ENCODE peak calls at places on chromosomes 7 and 10, in four cellular contexts. D is coronary artery, J is heart left ventricle, U is cardiac muscle cell. Q is an unnamed sample.

GRCh38 chr7:108637049-108637621 is 67.5 kb downstream of the DNAJB9 start:
- DNase-seq in J (no peak), D (no peak), U (no peak), Q (no peak)

GRCh38 chr10:36783400-36783799 is 342.0 kb upstream of the ANKRD30A start:
- DNase-seq in J (no peak), U (no peak), D (no peak), Q (no peak)

GRCh38 chr7:4145576-4145975 is 536.5 kb upstream of the FOXK1 start:
- DNase-seq in U (no peak), J (no peak), D (no peak), Q (no peak)

GRCh38 chr10:29486466-29486865 is 148.3 kb downstream of the SVIL start:
- DNase-seq in J (no peak), U (no peak), D (no peak), Q (no peak)

GRCh38 chr7:99095698-99096097 is 48.2 kb downstream of the SMURF1 start:
- DNase-seq in D (no peak), U (no peak), J (no peak), Q (no peak)

GRCh38 chr10:5550621-5551530 is 26.1 kb downstream of the CALML3 start:
- DNase-seq in U (no peak), D (no peak), J (peak), Q (no peak)

GRCh38 chr7:96675548-96675947 is 34.1 kb downstream of the SEM1 start:
- DNase-seq in J (no peak), U (no peak), D (no peak), Q (no peak)

GRCh38 chr10:119394657-119395286 is 147.7 kb downstream of the RGS10 start:
- DNase-seq in J (no peak), U (no peak), D (no peak), Q (no peak)

GRCh38 chr7:117950601-117951278 is 77.5 kb upstream of the CTTNBP2 start:
- DNase-seq in U (no peak), J (no peak), D (no peak), Q (no peak)

GRCh38 chr7:107660381-107661080 is at the start of gene SLC26A4:
- DNase-seq in D (peak), U (no peak), J (no peak), Q (no peak)

GRCh38 chr7:21365866-21366624 is 61.8 kb upstream of the SP4 start:
- DNase-seq in J (no peak), D (no peak), U (no peak), Q (no peak)

GRCh38 chr7:146249272-146249671 is 132.7 kb downstream of the CNTNAP2 start:
- DNase-seq in U (no peak), J (no peak), D (no peak), Q (no peak)

GRCh38 chr7:81684513-81685262 is 85.2 kb downstream of the HGF start:
- DNase-seq in J (peak), U (peak), D (peak), Q (peak)

GRCh38 chr10:97633921-97634320 is 621 bp upstream of the MORN4 start:
- DNase-seq in U (no peak), J (no peak), D (no peak), Q (no peak)

GRCh38 chr10:17365402-17365801 is 89.0 kb downstream of the ST8SIA6 start:
- DNase-seq in J (no peak), D (no peak), U (no peak), Q (no peak)

GRCh38 chr7:145036592-145037386 is 200.9 kb upstream of the TPK1 start:
- DNase-seq in U (peak), J (no peak), D (no peak), Q (no peak)

GRCh38 chr7:44814956-44815355 is 18.5 kb downstream of the PPIA start:
- DNase-seq in J (no peak), D (no peak), U (no peak), Q (no peak)

GRCh38 chr10:29957887-29958330 is 101.5 kb downstream of the JCAD start:
- DNase-seq in D (peak), J (peak), U (no peak), Q (peak)

GRCh38 chr10:102040721-102041120 is 15.3 kb downstream of the ARMH3 start:
- DNase-seq in J (no peak), D (no peak), U (no peak), Q (no peak)

GRCh38 chr10:99119258-99119748 is 116.3 kb downstream of the HPSE2 start:
- DNase-seq in U (no peak), D (no peak), J (no peak), Q (no peak)

GRCh38 chr7:33550979-33551378 is 354.4 kb upstream of the BMPER start:
- DNase-seq in U (no peak), D (no peak), J (no peak), Q (no peak)

GRCh38 chr10:116811691-116812090 is 37.6 kb upstream of the ENO4 start:
- DNase-seq in U (no peak), J (no peak), D (no peak), Q (no peak)

GRCh38 chr10:116808706-116809105 is 40.6 kb upstream of the ENO4 start:
- DNase-seq in J (no peak), U (no peak), D (no peak), Q (no peak)

GRCh38 chr10:116810895-116811294 is 38.4 kb upstream of the ENO4 start:
- DNase-seq in J (no peak), U (no peak), D (no peak), Q (no peak)

DNA sequence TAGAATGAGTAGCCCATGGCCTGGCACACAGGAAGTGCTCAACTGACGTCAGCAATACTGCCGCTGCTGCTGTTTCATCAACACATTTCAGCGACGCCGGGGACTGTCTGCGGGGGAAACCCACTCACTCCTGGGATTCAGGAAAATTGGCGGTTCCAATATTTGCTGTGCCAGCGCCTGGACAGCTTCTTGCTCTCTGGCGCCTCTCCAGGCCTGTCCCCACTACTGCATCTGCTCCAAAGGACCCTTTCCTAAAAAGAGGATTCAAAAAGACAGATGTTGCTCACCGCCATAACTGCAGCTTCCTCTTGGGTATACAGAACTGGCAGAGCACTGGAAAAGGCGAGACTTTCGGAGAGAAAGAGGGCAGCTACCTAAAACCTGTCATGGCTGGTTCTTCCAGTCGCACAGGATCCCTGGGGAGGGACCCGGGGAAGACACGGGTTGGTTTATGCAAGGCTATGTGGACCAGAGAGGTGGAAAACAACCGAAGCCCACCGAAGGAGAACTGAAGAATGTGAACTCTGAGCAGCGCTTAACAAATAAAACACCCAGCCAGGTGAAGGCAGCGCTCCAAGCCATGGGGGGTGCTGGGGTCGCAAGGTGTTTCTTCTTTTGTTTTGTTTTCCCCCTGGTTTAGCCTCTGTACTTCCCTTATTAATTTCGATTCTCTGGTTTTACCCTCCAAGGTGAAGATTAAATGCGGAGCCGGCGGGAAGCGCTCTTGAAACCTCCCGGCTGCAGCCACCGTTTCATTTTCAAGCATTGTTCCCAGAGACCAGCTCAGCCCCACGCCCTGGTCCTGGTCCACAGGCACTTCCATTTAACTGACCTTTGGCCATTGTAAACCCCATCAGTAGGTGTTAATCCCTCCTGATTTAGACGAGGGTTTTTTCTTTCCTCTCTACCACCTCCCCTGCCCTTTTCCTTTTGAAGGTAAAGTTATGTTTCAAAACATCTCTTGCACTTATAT is 39.5 kb upstream of the ENO4 start:
- DNase-seq in D (no peak), J (no peak), U (peak), Q (no peak)
- TF ChIP-seq CTCF in D (no peak), J (peak), U (peak), Q (peak)

GRCh38 chr7:127632276-127632910 is 14.5 kb upstream of the PAX4 start:
- DNase-seq in U (no peak), J (no peak), D (no peak), Q (peak)

GRCh38 chr7:127635659-127636285 is 16.2 kb upstream of the SND1 start:
- DNase-seq in U (no peak), J (no peak), D (no peak), Q (no peak)

GRCh38 chr7:127638197-127638596 is 13.8 kb upstream of the SND1 start:
- DNase-seq in J (no peak), U (no peak), D (no peak), Q (no peak)
- H3K4me3 ChIP-seq in J (no peak), U (no peak), D (no peak), Q (no peak)

GRCh38 chr10:61669161-61669755 is 6.5 kb downstream of the CABCOCO1 start:
- DNase-seq in J (no peak), D (no peak), U (no peak), Q (no peak)
- TF ChIP-seq CTCF in J (no peak), D (no peak), U (no peak), Q (no peak)

DNA sequence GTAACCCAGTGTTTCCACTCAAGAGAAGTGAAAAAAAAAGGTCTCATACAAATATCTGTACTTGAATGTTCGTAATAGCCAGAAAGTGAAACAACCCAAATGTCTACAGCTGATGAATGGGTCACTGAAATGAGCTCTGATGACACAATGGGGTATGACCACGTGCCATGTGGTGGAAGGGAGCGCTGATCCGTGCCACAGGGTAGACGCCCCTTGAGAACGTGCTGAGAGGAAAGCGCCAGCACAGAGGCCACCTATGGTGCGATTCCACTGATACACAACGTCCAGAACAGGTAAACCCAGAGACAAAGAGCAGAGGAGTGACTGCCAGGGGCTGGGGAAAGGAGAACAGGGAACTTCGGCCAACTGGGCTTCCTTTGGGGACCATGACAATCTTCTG is 50.3 kb downstream of the MAD1L1 start:
- DNase-seq in J (no peak), D (no peak), U (no peak), Q (no peak)
- H3K4me3 ChIP-seq in J (no peak), D (no peak), U (no peak), Q (no peak)

DNA sequence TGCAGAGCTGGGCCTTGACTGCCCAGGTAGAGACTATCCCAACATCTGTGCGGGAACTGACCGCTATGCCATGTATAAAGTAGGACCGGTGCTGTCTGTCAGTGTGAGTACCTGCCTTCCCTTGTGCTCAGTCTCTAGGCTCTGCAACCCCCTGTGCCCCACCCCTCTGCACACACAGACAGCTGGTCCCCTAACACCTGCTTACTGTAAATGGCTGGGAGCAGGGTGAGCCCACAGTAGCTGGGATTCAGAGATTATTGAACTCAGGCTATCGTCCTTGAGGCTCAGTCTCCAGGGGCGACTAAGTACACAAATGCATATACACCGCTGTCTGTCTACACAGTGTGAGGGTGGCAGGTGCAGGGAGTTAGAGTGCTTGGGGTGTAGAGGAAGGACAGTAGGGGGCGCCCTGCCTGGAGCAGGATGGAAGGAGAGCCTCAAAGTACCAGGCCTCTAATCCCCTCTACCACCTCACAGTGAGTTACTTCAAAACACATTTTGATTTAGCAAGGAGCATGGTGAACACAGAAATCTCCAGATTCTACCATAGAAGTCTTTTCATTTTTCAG is 12.9 kb downstream of the UPP1 start:
- DNase-seq in D (no peak), J (no peak), U (no peak), Q (no peak)
- TF ChIP-seq CTCF in D (no peak), J (no peak), U (peak), Q (peak)

DNA sequence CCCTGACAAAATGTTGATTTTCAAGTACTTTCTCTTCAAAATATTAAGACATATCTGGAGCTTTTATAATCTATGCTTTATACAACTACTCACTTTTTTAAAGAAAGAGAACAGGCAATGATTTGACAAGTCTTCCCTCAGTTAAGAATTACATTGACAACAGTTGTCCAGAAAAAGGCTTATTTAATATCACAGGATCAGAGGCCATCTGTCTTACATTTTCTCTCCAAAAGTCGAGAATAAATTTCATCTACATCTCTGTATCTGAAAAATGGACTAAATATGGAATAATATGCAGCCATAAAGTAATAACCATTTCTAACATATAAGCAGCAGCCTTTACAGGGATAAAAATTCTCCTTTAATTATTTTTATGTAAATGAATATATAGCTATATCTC is 8.2 kb upstream of the RNF148 start:
- DNase-seq in D (no peak), U (no peak), J (no peak), Q (no peak)
- H3K4me3 ChIP-seq in D (no peak), U (no peak), J (no peak), Q (no peak)

GRCh38 chr10:45202242-45202641 is 113.2 kb downstream of the OR13A1 start:
- DNase-seq in U (no peak), J (no peak), D (no peak), Q (no peak)
- TF ChIP-seq CTCF in U (no peak), J (no peak), D (no peak), Q (no peak)

GRCh38 chr10:25174461-25175230 is at the start of gene GPR158:
- DNase-seq in J (peak), D (peak), U (peak), Q (peak)
- H3K4me3 ChIP-seq in J (peak), D (peak), U (peak), Q (peak)